ENCODE peak calls at places on chromosome 1, in six cellular contexts. K is esophagus muscularis mucosa, D is heart left ventricle, J is adrenal gland, M is PC-9, T is prostate gland. U is an unnamed sample.

GRCh38 chr1:232806071-232806510 is 875 bp downstream of the MAP10 start:
- DNase-seq in K (no peak), D (no peak), J (no peak), M (no peak), T (no peak), U (no peak)

GRCh38 chr1:63928197-63929105 is 154.6 kb downstream of the ROR1 start:
- DNase-seq in K (no peak), D (peak), J (no peak), M (no peak), T (peak), U (peak)

GRCh38 chr1:189627427-189627826 is 850.2 kb downstream of the BRINP3 start:
- DNase-seq in K (no peak), D (no peak), J (no peak), M (no peak), T (no peak), U (no peak)

GRCh38 chr1:78333426-78334012 is 157.3 kb upstream of the PTGFR start:
- DNase-seq in K (no peak), D (no peak), J (peak), M (no peak), T (no peak), U (peak)

GRCh38 chr1:116874622-116875277 is 35.0 kb upstream of the PTGFRN start:
- DNase-seq in K (no peak), D (no peak), J (no peak), M (no peak), T (no peak), U (peak)

GRCh38 chr1:212916395-212917133 is 33.8 kb upstream of the VASH2 start:
- DNase-seq in K (no peak), D (peak), J (no peak), M (no peak), T (peak), U (peak)

GRCh38 chr1:164671597-164672327 is 112.8 kb downstream of the PBX1 start:
- DNase-seq in K (no peak), D (no peak), J (no peak), M (no peak), T (no peak), U (peak)

GRCh38 chr1:239816090-239816812 is 275.4 kb upstream of the FMN2 start:
- DNase-seq in K (no peak), D (no peak), J (peak), M (peak), T (no peak), U (peak)

GRCh38 chr1:185912504-185912903 is 178.3 kb downstream of the HMCN1 start:
- DNase-seq in K (no peak), D (no peak), J (no peak), M (no peak), T (no peak), U (no peak)

GRCh38 chr1:23709229-23709628 is 17.6 kb downstream of the RPL11 start:
- DNase-seq in K (no peak), D (no peak), J (no peak), M (no peak), T (no peak), U (no peak)

GRCh38 chr1:55610203-55610602 is 395.0 kb upstream of the USP24 start:
- DNase-seq in K (peak), D (no peak), J (no peak), M (no peak), T (no peak), U (no peak)

GRCh38 chr1:67685067-67685557 is at the start of gene GADD45A:
- DNase-seq in K (peak), D (peak), J (peak), M (peak), T (peak), U (peak)

GRCh38 chr1:10432910-10433785 is 2.9 kb downstream of the CENPS start:
- DNase-seq in K (no peak), D (no peak), J (no peak), M (no peak), T (no peak), U (no peak)

GRCh38 chr1:27416387-27417111 is 24.1 kb downstream of the GPR3 start:
- DNase-seq in K (no peak), D (no peak), J (peak), M (peak), T (no peak), U (peak)

GRCh38 chr1:57889686-57890360 is 466.0 kb upstream of the DAB1 start:
- DNase-seq in K (no peak), D (no peak), J (no peak), M (no peak), T (no peak), U (peak)

GRCh38 chr1:39076127-39076798 is 50.1 kb downstream of the NDUFS5 start:
- DNase-seq in K (no peak), D (peak), J (peak), M (no peak), T (peak), U (peak)

GRCh38 chr1:168234846-168235547 is 9.2 kb downstream of the SFT2D2 start:
- DNase-seq in K (peak), D (no peak), J (no peak), M (no peak), T (no peak), U (peak)
- TF ChIP-seq CTCF in K (peak), D (peak), J (peak), M (peak), T (no peak), U (peak)

GRCh38 chr1:153794671-153795324 is 19.6 kb downstream of the SLC27A3 start:
- DNase-seq in K (no peak), D (no peak), J (peak), M (no peak), T (no peak), U (no peak)

GRCh38 chr1:153793261-153793972 is 18.2 kb downstream of the SLC27A3 start:
- DNase-seq in K (no peak), D (no peak), J (no peak), M (no peak), T (no peak), U (no peak)

GRCh38 chr1:153795325-153795837 is 20.2 kb downstream of the SLC27A3 start:
- DNase-seq in K (no peak), D (no peak), J (no peak), M (no peak), T (no peak), U (no peak)

GRCh38 chr1:153792631-153793041 is 17.4 kb downstream of the SLC27A3 start:
- DNase-seq in K (no peak), D (no peak), J (no peak), M (no peak), T (no peak), U (no peak)

DNA sequence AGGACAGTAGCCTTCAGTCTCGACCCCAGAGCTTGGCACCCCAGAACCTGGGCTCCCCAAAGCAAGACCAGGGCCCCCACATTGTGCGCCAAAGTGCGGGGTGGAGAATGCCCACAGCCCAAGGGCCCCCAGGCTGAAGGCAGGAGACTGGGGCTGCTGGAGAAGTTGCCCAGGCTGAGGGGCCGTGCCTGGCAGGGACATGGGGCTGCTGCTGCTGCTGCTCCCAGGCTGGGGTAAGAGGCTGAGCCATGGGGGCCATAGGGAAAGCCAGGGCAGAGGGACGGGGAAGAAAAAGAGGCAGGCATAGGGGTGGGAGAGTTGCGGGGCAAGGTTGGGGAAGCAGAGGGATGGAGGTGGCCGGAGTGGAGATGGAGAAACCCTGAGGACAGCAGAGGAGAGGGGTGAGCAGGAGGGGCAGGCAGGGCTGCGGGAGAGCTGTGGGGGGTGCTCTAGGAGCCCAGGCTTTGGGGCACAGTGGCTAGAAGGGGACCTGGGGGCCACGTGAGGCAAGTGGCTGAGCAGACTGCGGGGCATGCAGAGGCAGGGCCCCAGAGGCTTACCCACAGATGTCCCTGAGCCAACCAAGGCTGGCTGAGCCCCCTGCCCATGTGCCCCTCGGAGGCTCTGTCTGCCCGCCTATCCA is 18.9 kb downstream of the SLC27A3 start:
- DNase-seq in K (no peak), D (no peak), J (no peak), M (no peak), T (no peak), U (no peak)
- H3K4me3 ChIP-seq in K (no peak), D (no peak), J (no peak), M (no peak), T (no peak), U (no peak)

GRCh38 chr1:153933420-153933819 is 10.6 kb upstream of the GATAD2B start:
- DNase-seq in K (no peak), D (no peak), J (no peak), M (no peak), T (no peak), U (no peak)
- TF ChIP-seq CTCF in K (no peak), D (no peak), J (no peak), M (no peak), T (no peak), U (no peak)

DNA sequence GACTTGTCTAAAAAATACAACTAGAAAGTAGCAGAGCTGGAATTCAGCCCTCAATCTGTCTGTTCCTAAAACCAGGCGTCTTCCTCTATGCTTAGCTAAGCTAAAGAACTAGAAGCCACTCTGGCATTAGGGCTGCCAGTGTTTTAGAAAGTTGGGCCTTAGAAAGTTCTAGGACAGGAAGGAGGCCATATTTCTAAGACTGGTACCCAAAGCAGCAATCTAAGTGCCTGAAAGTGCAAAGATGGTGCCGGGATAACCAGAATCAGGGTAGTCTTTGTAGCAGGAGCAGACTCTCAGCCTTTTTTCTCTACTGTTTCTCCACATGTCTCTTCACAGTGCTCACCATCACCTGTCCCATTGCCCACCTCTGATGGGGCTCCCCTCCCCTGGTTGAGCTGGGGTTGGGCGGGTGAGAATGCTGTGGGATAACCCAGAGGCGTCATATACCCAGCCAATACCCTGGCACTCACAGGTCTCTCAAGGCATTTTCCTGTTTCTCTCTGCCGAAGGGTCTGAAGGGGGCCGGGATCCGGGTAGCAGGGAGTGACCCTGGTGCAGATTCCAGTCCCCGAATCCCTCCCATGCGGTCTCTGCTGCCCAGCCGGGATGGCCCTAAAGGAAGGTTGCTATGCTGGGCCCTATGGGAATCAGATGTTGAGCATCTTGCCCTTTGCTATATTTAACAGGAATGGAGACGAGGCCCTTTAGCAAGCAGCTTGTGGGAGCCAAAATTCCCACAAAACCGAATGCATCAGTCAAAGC is 1.1 kb upstream of the RCSD1 start:
- DNase-seq in K (no peak), D (no peak), J (no peak), M (no peak), T (no peak), U (no peak)
- H3K4me3 ChIP-seq in K (no peak), D (peak), J (no peak), M (no peak), T (no peak), U (no peak)

GRCh38 chr1:30893776-30894507 is 14.6 kb downstream of the SDC3 start:
- DNase-seq in K (no peak), D (no peak), J (no peak), M (no peak), T (no peak), U (no peak)
- TF ChIP-seq CTCF in K (no peak), D (no peak), J (no peak), M (no peak), T (no peak), U (no peak)

DNA sequence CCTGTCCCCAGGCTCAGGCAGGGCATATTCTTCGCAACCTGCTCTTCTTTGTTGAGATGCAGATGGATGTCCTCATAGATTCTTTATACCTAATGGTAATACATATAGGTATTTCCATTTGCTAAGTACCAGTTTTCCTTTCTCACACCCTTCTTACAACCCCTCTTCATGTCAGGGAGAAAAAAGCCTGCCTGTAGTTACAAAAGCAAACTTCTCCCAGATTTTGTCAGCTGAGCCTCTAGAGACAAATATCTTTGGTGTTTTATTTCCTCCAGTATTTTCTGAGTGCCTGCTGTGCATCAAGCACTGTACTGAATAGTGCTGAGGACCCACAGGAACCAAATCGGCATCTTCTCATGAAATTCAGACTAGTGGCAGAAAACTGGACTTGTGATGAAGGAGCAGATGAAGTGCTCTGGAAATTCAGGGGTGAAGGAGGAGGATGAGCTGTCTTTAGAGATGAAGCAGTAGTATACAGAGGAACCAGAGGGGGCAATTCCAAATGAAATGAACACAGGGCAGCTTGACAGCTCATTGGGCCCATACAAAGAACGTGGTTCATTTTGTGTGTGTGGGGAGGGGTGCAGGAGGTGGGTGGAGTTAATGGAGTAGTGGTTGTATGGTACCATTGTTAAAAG is 33.4 kb downstream of the SLC2A1 start:
- DNase-seq in K (no peak), D (no peak), J (no peak), M (no peak), T (no peak), U (no peak)
- H3K4me3 ChIP-seq in K (peak), D (peak), J (no peak), M (peak), T (peak), U (peak)

GRCh38 chr1:40350391-40350790 is 23.1 kb upstream of the SMAP2 start:
- DNase-seq in K (no peak), D (no peak), J (no peak), M (no peak), T (no peak), U (no peak)

GRCh38 chr1:40339420-40340323 is 22.6 kb upstream of the COL9A2 start:
- DNase-seq in K (no peak), D (no peak), J (no peak), M (peak), T (no peak), U (no peak)

GRCh38 chr1:40338745-40339419 is 21.8 kb upstream of the COL9A2 start:
- DNase-seq in K (peak), D (peak), J (peak), M (peak), T (peak), U (peak)

GRCh38 chr1:40341509-40342380 is 24.7 kb upstream of the COL9A2 start:
- DNase-seq in K (no peak), D (no peak), J (no peak), M (no peak), T (no peak), U (no peak)

GRCh38 chr1:40344597-40344996 is 27.5 kb upstream of the COL9A2 start:
- DNase-seq in K (no peak), D (peak), J (peak), M (no peak), T (peak), U (peak)
- TF ChIP-seq CTCF in K (no peak), D (no peak), J (no peak), M (no peak), T (no peak), U (no peak)

GRCh38 chr1:19646366-19646765 is 2.3 kb downstream of the NBL1 start:
- DNase-seq in K (no peak), D (no peak), J (no peak), M (peak), T (peak), U (no peak)
- H3K4me3 ChIP-seq in K (peak), D (peak), J (no peak), M (no peak), T (peak), U (peak)

U was measured in fibroblast of mammary gland.